ENCODE peak calls at places on chromosomes 2 and 18, in ten cellular contexts. One of them, this sample, is unnamed.

GRCh38 chr2:238240761-238241711 is 1.2 kb upstream of the HES6 start:
- DNase-seq in fibroblast of the aortic adventitia: no peak
- DNase-seq in tibial nerve: no peak
- DNase-seq in cardiac muscle cell: peak
- DNase-seq in brain microvascular endothelial cell: no peak
- DNase-seq in neural progenitor cell: peak
- DNase-seq in AG09309: no peak
- DNase-seq in cardiac fibroblast: no peak
- DNase-seq in CD8-positive, alpha-beta memory T cell: peak
- DNase-seq in astrocyte: peak
- DNase-seq in this sample: no peak

GRCh38 chr2:74316616-74317295 is 26.5 kb downstream of the SLC4A5 start:
- DNase-seq in fibroblast of the aortic adventitia: no peak
- DNase-seq in tibial nerve: no peak
- DNase-seq in cardiac muscle cell: no peak
- DNase-seq in brain microvascular endothelial cell: no peak
- DNase-seq in neural progenitor cell: no peak
- DNase-seq in AG09309: no peak
- DNase-seq in cardiac fibroblast: no peak
- DNase-seq in CD8-positive, alpha-beta memory T cell: no peak
- DNase-seq in astrocyte: no peak
- DNase-seq in this sample: no peak

GRCh38 chr2:133657591-133657990 is 89.3 kb upstream of the NCKAP5 start:
- DNase-seq in fibroblast of the aortic adventitia: no peak
- DNase-seq in tibial nerve: no peak
- DNase-seq in cardiac muscle cell: no peak
- DNase-seq in brain microvascular endothelial cell: peak
- DNase-seq in neural progenitor cell: no peak
- DNase-seq in AG09309: no peak
- DNase-seq in cardiac fibroblast: no peak
- DNase-seq in CD8-positive, alpha-beta memory T cell: no peak
- DNase-seq in astrocyte: peak
- DNase-seq in this sample: no peak

GRCh38 chr2:121285077-121285449 is at the start of gene TFCP2L1:
- DNase-seq in fibroblast of the aortic adventitia: no peak
- DNase-seq in tibial nerve: no peak
- DNase-seq in cardiac muscle cell: peak
- DNase-seq in brain microvascular endothelial cell: no peak
- DNase-seq in neural progenitor cell: peak
- DNase-seq in AG09309: no peak
- DNase-seq in cardiac fibroblast: no peak
- DNase-seq in CD8-positive, alpha-beta memory T cell: no peak
- DNase-seq in astrocyte: no peak
- DNase-seq in this sample: no peak

GRCh38 chr18:805008-805754 is 6.9 kb downstream of the YES1 start:
- DNase-seq in fibroblast of the aortic adventitia: peak
- DNase-seq in tibial nerve: no peak
- DNase-seq in cardiac muscle cell: no peak
- DNase-seq in brain microvascular endothelial cell: no peak
- DNase-seq in neural progenitor cell: no peak
- DNase-seq in AG09309: no peak
- DNase-seq in cardiac fibroblast: no peak
- DNase-seq in CD8-positive, alpha-beta memory T cell: no peak
- DNase-seq in astrocyte: no peak
- DNase-seq in this sample: no peak

GRCh38 chr2:157699806-157700205 is 71.1 kb upstream of the ACVR1C start:
- DNase-seq in fibroblast of the aortic adventitia: no peak
- DNase-seq in tibial nerve: no peak
- DNase-seq in cardiac muscle cell: no peak
- DNase-seq in brain microvascular endothelial cell: no peak
- DNase-seq in neural progenitor cell: no peak
- DNase-seq in AG09309: no peak
- DNase-seq in cardiac fibroblast: no peak
- DNase-seq in CD8-positive, alpha-beta memory T cell: no peak
- DNase-seq in astrocyte: no peak
- DNase-seq in this sample: no peak

GRCh38 chr2:5803547-5803946 is 111.4 kb downstream of the SOX11 start:
- DNase-seq in fibroblast of the aortic adventitia: no peak
- DNase-seq in tibial nerve: no peak
- DNase-seq in cardiac muscle cell: no peak
- DNase-seq in brain microvascular endothelial cell: peak
- DNase-seq in neural progenitor cell: peak
- DNase-seq in AG09309: no peak
- DNase-seq in cardiac fibroblast: no peak
- DNase-seq in CD8-positive, alpha-beta memory T cell: no peak
- DNase-seq in astrocyte: peak
- DNase-seq in this sample: no peak

GRCh38 chr2:164808776-164809175 is 32.8 kb downstream of the COBLL1 start:
- DNase-seq in fibroblast of the aortic adventitia: peak
- DNase-seq in tibial nerve: no peak
- DNase-seq in cardiac muscle cell: peak
- DNase-seq in brain microvascular endothelial cell: no peak
- DNase-seq in neural progenitor cell: no peak
- DNase-seq in AG09309: no peak
- DNase-seq in cardiac fibroblast: peak
- DNase-seq in CD8-positive, alpha-beta memory T cell: no peak
- DNase-seq in astrocyte: peak
- DNase-seq in this sample: no peak

GRCh38 chr2:120856421-120856862 is 120.8 kb downstream of the GLI2 start:
- DNase-seq in fibroblast of the aortic adventitia: peak
- DNase-seq in tibial nerve: no peak
- DNase-seq in cardiac muscle cell: peak
- DNase-seq in brain microvascular endothelial cell: peak
- DNase-seq in neural progenitor cell: peak
- DNase-seq in AG09309: no peak
- DNase-seq in cardiac fibroblast: peak
- DNase-seq in CD8-positive, alpha-beta memory T cell: no peak
- DNase-seq in astrocyte: peak
- DNase-seq in this sample: no peak

GRCh38 chr2:155895016-155895415 is 437.5 kb downstream of the NR4A2 start:
- DNase-seq in fibroblast of the aortic adventitia: peak
- DNase-seq in tibial nerve: no peak
- DNase-seq in cardiac muscle cell: no peak
- DNase-seq in brain microvascular endothelial cell: no peak
- DNase-seq in neural progenitor cell: no peak
- DNase-seq in AG09309: no peak
- DNase-seq in cardiac fibroblast: no peak
- DNase-seq in CD8-positive, alpha-beta memory T cell: no peak
- DNase-seq in astrocyte: peak
- DNase-seq in this sample: no peak

GRCh38 chr2:163735692-163736432 is at the start of gene FIGN:
- DNase-seq in fibroblast of the aortic adventitia: peak
- DNase-seq in tibial nerve: peak
- DNase-seq in cardiac muscle cell: peak
- DNase-seq in brain microvascular endothelial cell: peak
- DNase-seq in neural progenitor cell: peak
- DNase-seq in AG09309: peak
- DNase-seq in cardiac fibroblast: peak
- DNase-seq in CD8-positive, alpha-beta memory T cell: no peak
- DNase-seq in astrocyte: peak
- DNase-seq in this sample: no peak

GRCh38 chr18:33201509-33201926 is 239.0 kb downstream of the CCDC178 start:
- DNase-seq in fibroblast of the aortic adventitia: peak
- DNase-seq in tibial nerve: peak
- DNase-seq in cardiac muscle cell: peak
- DNase-seq in brain microvascular endothelial cell: peak
- DNase-seq in neural progenitor cell: peak
- DNase-seq in AG09309: no peak
- DNase-seq in cardiac fibroblast: peak
- DNase-seq in CD8-positive, alpha-beta memory T cell: no peak
- DNase-seq in astrocyte: peak
- DNase-seq in this sample: no peak

GRCh38 chr18:36095936-36096519 is 28.7 kb upstream of the RPRD1A start:
- DNase-seq in fibroblast of the aortic adventitia: peak
- DNase-seq in tibial nerve: no peak
- DNase-seq in cardiac muscle cell: peak
- DNase-seq in brain microvascular endothelial cell: peak
- DNase-seq in neural progenitor cell: peak
- DNase-seq in AG09309: peak
- DNase-seq in cardiac fibroblast: peak
- DNase-seq in CD8-positive, alpha-beta memory T cell: no peak
- DNase-seq in astrocyte: peak
- DNase-seq in this sample: no peak

GRCh38 chr2:32954206-32954605 is 7.5 kb downstream of the LTBP1 start:
- DNase-seq in fibroblast of the aortic adventitia: no peak
- DNase-seq in tibial nerve: no peak
- DNase-seq in cardiac muscle cell: no peak
- DNase-seq in brain microvascular endothelial cell: no peak
- DNase-seq in neural progenitor cell: no peak
- DNase-seq in AG09309: no peak
- DNase-seq in cardiac fibroblast: no peak
- DNase-seq in CD8-positive, alpha-beta memory T cell: no peak
- DNase-seq in astrocyte: no peak
- DNase-seq in this sample: no peak

GRCh38 chr2:31401580-31401979 is 13.0 kb downstream of the XDH start:
- DNase-seq in fibroblast of the aortic adventitia: peak
- DNase-seq in tibial nerve: no peak
- DNase-seq in cardiac muscle cell: peak
- DNase-seq in brain microvascular endothelial cell: peak
- DNase-seq in neural progenitor cell: no peak
- DNase-seq in AG09309: peak
- DNase-seq in cardiac fibroblast: peak
- DNase-seq in CD8-positive, alpha-beta memory T cell: no peak
- DNase-seq in astrocyte: peak
- DNase-seq in this sample: no peak

GRCh38 chr18:78892201-78892600 is 87.4 kb upstream of the SALL3 start:
- DNase-seq in fibroblast of the aortic adventitia: no peak
- DNase-seq in tibial nerve: no peak
- DNase-seq in cardiac muscle cell: no peak
- DNase-seq in brain microvascular endothelial cell: no peak
- DNase-seq in neural progenitor cell: no peak
- DNase-seq in AG09309: no peak
- DNase-seq in cardiac fibroblast: no peak
- DNase-seq in CD8-positive, alpha-beta memory T cell: no peak
- DNase-seq in astrocyte: no peak
- DNase-seq in this sample: no peak

GRCh38 chr2:144520718-144521487 is 984 bp upstream of the ZEB2 start:
- DNase-seq in fibroblast of the aortic adventitia: peak
- DNase-seq in tibial nerve: no peak
- DNase-seq in cardiac muscle cell: peak
- DNase-seq in brain microvascular endothelial cell: peak
- DNase-seq in neural progenitor cell: no peak
- DNase-seq in AG09309: no peak
- DNase-seq in cardiac fibroblast: peak
- DNase-seq in CD8-positive, alpha-beta memory T cell: no peak
- DNase-seq in astrocyte: no peak
- DNase-seq in this sample: no peak
- H3K4me3 ChIP-seq in fibroblast of the aortic adventitia: peak
- H3K4me3 ChIP-seq in tibial nerve: peak
- H3K4me3 ChIP-seq in cardiac muscle cell: peak
- H3K4me3 ChIP-seq in brain microvascular endothelial cell: peak
- H3K4me3 ChIP-seq in neural progenitor cell: peak
- H3K4me3 ChIP-seq in AG09309: no peak
- H3K4me3 ChIP-seq in cardiac fibroblast: peak
- H3K4me3 ChIP-seq in CD8-positive, alpha-beta memory T cell: no peak
- H3K4me3 ChIP-seq in astrocyte: no peak
- H3K4me3 ChIP-seq in this sample: no peak

DNA sequence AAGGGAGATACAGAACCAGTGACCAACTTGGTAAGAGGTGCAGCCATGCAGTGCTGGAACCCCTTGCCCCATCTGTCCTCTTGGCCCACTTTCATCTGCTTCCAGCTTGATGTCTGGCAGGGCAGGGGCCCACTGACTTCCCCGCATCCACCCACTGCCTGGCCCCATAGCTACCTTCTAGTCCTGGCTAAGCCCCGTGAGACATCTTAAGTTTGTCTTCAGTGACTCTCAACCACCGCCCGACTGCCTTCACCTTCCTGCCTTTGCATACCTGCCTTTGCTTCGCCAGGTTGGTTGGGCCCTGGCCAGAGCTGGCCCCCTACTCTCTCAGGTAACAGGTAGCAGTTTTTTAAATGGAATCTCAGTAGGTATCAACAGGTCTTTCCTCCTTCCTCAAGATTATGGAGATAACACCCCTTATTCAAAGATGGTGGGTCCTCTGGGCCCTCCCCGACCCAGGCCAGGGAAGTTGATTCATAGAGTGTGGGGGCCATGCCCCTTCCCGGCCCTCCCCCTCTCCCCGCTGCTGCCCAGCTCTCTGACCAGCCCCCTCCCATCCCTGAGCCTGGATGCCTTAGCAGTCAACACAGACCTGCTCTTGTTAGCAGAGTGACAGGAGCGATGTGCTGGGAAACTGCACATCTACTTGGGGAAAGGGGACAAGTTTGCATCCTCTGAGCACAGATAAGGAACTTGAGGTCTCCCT is 2.8 kb downstream of the ARID5A start:
- DNase-seq in fibroblast of the aortic adventitia: no peak
- DNase-seq in tibial nerve: no peak
- DNase-seq in cardiac muscle cell: no peak
- DNase-seq in brain microvascular endothelial cell: no peak
- DNase-seq in neural progenitor cell: no peak
- DNase-seq in AG09309: no peak
- DNase-seq in cardiac fibroblast: no peak
- DNase-seq in CD8-positive, alpha-beta memory T cell: no peak
- DNase-seq in astrocyte: no peak
- DNase-seq in this sample: no peak
- H3K4me3 ChIP-seq in fibroblast of the aortic adventitia: no peak
- H3K4me3 ChIP-seq in tibial nerve: no peak
- H3K4me3 ChIP-seq in cardiac muscle cell: no peak
- H3K4me3 ChIP-seq in brain microvascular endothelial cell: no peak
- H3K4me3 ChIP-seq in neural progenitor cell: no peak
- H3K4me3 ChIP-seq in AG09309: no peak
- H3K4me3 ChIP-seq in cardiac fibroblast: no peak
- H3K4me3 ChIP-seq in CD8-positive, alpha-beta memory T cell: peak
- H3K4me3 ChIP-seq in astrocyte: no peak
- H3K4me3 ChIP-seq in this sample: peak

GRCh38 chr2:82013641-82014040 is 1709.1 kb upstream of the LRRTM1 start:
- DNase-seq in fibroblast of the aortic adventitia: no peak
- DNase-seq in tibial nerve: no peak
- DNase-seq in cardiac muscle cell: no peak
- DNase-seq in brain microvascular endothelial cell: no peak
- DNase-seq in neural progenitor cell: peak
- DNase-seq in AG09309: no peak
- DNase-seq in cardiac fibroblast: no peak
- DNase-seq in CD8-positive, alpha-beta memory T cell: no peak
- DNase-seq in astrocyte: no peak
- DNase-seq in this sample: no peak
- H3K4me3 ChIP-seq in fibroblast of the aortic adventitia: no peak
- H3K4me3 ChIP-seq in tibial nerve: no peak
- H3K4me3 ChIP-seq in cardiac muscle cell: no peak
- H3K4me3 ChIP-seq in brain microvascular endothelial cell: no peak
- H3K4me3 ChIP-seq in neural progenitor cell: peak
- H3K4me3 ChIP-seq in AG09309: no peak
- H3K4me3 ChIP-seq in cardiac fibroblast: no peak
- H3K4me3 ChIP-seq in CD8-positive, alpha-beta memory T cell: no peak
- H3K4me3 ChIP-seq in astrocyte: no peak
- H3K4me3 ChIP-seq in this sample: no peak

DNA sequence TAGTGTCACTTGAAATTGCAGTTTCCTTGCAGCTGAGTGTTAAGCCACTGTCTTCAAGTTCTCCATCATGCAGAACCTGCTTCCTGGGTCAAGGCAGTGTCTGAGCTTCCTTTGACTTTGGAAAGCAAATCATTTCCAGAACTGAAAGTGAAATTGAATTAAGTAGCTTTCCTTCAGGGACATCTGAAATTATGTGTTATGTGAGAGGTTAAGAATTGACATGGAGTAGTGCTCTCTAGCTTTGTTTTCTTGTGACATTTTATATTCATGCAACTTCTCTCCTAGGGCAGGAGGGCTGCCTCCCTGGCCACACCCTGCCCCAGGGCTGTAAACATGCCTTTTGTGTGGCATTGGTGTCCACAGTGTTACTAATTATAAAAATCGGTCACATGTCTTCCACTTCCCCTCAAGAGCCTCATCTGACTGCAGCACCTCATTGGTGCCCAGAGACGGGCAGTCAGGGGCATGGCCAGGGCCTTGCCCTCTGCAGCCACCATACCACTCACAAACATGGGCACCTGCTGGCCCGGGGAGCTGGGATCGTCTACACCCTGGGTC is 14.4 kb downstream of the RAB12 start:
- DNase-seq in fibroblast of the aortic adventitia: no peak
- DNase-seq in tibial nerve: no peak
- DNase-seq in cardiac muscle cell: no peak
- DNase-seq in brain microvascular endothelial cell: no peak
- DNase-seq in neural progenitor cell: no peak
- DNase-seq in AG09309: no peak
- DNase-seq in cardiac fibroblast: peak
- DNase-seq in CD8-positive, alpha-beta memory T cell: no peak
- DNase-seq in astrocyte: no peak
- DNase-seq in this sample: no peak
- H3K4me3 ChIP-seq in fibroblast of the aortic adventitia: no peak
- H3K4me3 ChIP-seq in tibial nerve: no peak
- H3K4me3 ChIP-seq in cardiac muscle cell: no peak
- H3K4me3 ChIP-seq in brain microvascular endothelial cell: no peak
- H3K4me3 ChIP-seq in neural progenitor cell: no peak
- H3K4me3 ChIP-seq in AG09309: no peak
- H3K4me3 ChIP-seq in cardiac fibroblast: no peak
- H3K4me3 ChIP-seq in CD8-positive, alpha-beta memory T cell: no peak
- H3K4me3 ChIP-seq in astrocyte: no peak
- H3K4me3 ChIP-seq in this sample: no peak